ENCODE peak calls at places on chromosomes 5 and 9, in four cellular contexts. M, E, R and Q are unnamed samples.
A peak's percentile ranks its signal among the peaks of the same experiment; 100 is the strongest.

GRCh38 chr9:89661391-89661949 is 56.7 kb downstream of the GADD45G start:
- DNase-seq in M (no peak), E (no peak), R (no peak), Q (no peak)

GRCh38 chr9:34994429-34995287 is 5.1 kb downstream of the DNAJB5 start:
- DNase-seq in M (peak; percentile 39), E (no peak), R (no peak), Q (no peak)

GRCh38 chr5:173671121-173671949 is 54.9 kb upstream of the BOD1 start:
- DNase-seq in M (peak; percentile 84), E (no peak), R (no peak), Q (no peak)

GRCh38 chr9:98707158-98708102 is 1.3 kb downstream of the GABBR2 start:
- DNase-seq in M (peak; percentile 59), E (no peak), R (peak; percentile 69), Q (peak; percentile 82)

GRCh38 chr9:31541626-31542025 is 842.8 kb upstream of the ACO1 start:
- DNase-seq in M (no peak), E (no peak), R (no peak), Q (no peak)

GRCh38 chr5:59842999-59843398 is 50.5 kb downstream of the PDE4D start:
- DNase-seq in M (no peak), E (no peak), R (no peak), Q (no peak)

GRCh38 chr9:120846251-120846869 is 3.6 kb upstream of the PSMD5 start:
- DNase-seq in M (no peak), E (no peak), R (no peak), Q (no peak)

GRCh38 chr5:65307088-65307487 is 174.6 kb downstream of the ADAMTS6 start:
- DNase-seq in M (no peak), E (no peak), R (no peak), Q (no peak)

GRCh38 chr5:59709833-59710232 is 183.7 kb downstream of the PDE4D start:
- DNase-seq in M (peak; percentile 49), E (no peak), R (no peak), Q (no peak)

GRCh38 chr9:2363138-2363745 is 258.3 kb upstream of the VLDLR start:
- DNase-seq in M (no peak), E (no peak), R (no peak), Q (no peak)

GRCh38 chr9:89814340-89815040 is 209.7 kb downstream of the GADD45G start:
- DNase-seq in M (peak; percentile 34), E (no peak), R (no peak), Q (peak; percentile 65)

GRCh38 chr5:670396-671270 is 22.5 kb downstream of the TPPP start:
- DNase-seq in M (no peak), E (peak; percentile 11), R (no peak), Q (peak; percentile 67)

GRCh38 chr5:177471610-177472356 is 1.7 kb downstream of the DBN1 start:
- DNase-seq in M (no peak), E (peak; percentile 66), R (no peak), Q (no peak)

GRCh38 chr9:113620377-113621161 is 157.0 kb downstream of the RGS3 start:
- DNase-seq in M (peak; percentile 86), E (no peak), R (peak; percentile 39), Q (no peak)

GRCh38 chr5:135553688-135554462 is 18.1 kb upstream of the NEUROG1 start:
- DNase-seq in M (no peak), E (no peak), R (no peak), Q (no peak)

GRCh38 chr5:73615085-73615484 is 10.9 kb upstream of the ARHGEF28 start:
- DNase-seq in M (no peak), E (no peak), R (no peak), Q (no peak)

GRCh38 chr9:8727191-8727590 is 927.6 kb upstream of the DMAC1 start:
- DNase-seq in M (no peak), E (no peak), R (no peak), Q (no peak)

GRCh38 chr5:55445817-55446216 is 88.9 kb downstream of the PLPP1 start:
- DNase-seq in M (no peak), E (no peak), R (no peak), Q (no peak)

GRCh38 chr9:120257483-120257882 is 322.5 kb downstream of the CDK5RAP2 start:
- DNase-seq in M (no peak), E (no peak), R (no peak), Q (no peak)

GRCh38 chr9:128625391-128626145 is 31.1 kb downstream of the DYNC2I2 start:
- DNase-seq in M (no peak), E (no peak), R (no peak), Q (no peak)